ENCODE peak calls at places on chromosome X, in five cellular contexts. F is cardiac fibroblast, L is breast epithelium, Z is fibroblast of mammary gland, U is mucosa of descending colon. K is an unnamed sample.
A peak's percentile ranks its signal among the peaks of the same experiment; 100 is the strongest.

GRCh38 chrX:115330498-115331138 is 41.1 kb downstream of the LUZP4 start:
- DNase-seq in Z (peak; percentile 76), U (no peak), F (peak; percentile 74), L (no peak), K (peak; percentile 79)

GRCh38 chrX:153870791-153871360 is 15.1 kb downstream of the L1CAM start:
- DNase-seq in Z (no peak), U (no peak), F (no peak), L (no peak), K (no peak)

GRCh38 chrX:11899091-11899490 is 141.1 kb downstream of the MSL3 start:
- DNase-seq in Z (peak; percentile 53), U (no peak), F (peak; percentile 83), L (no peak), K (peak; percentile 72)

GRCh38 chrX:152313529-152314302 is 137.4 kb downstream of the GABRA3 start:
- DNase-seq in Z (no peak), L (no peak), U (no peak), F (no peak), K (no peak)

GRCh38 chrX:68045008-68045577 is 388.2 kb downstream of the OPHN1 start:
- DNase-seq in Z (no peak), L (no peak), F (no peak), U (no peak), K (no peak)

GRCh38 chrX:118528089-118528753 is 32.6 kb downstream of the DOCK11 start:
- DNase-seq in U (peak; percentile 53), F (no peak), Z (no peak), L (no peak), K (no peak)

GRCh38 chrX:110311437-110312230 is 6.3 kb downstream of the AMMECR1 start:
- DNase-seq in U (no peak), Z (peak; percentile 9), L (no peak), F (no peak), K (no peak)

GRCh38 chrX:122441451-122441850 is 742.6 kb upstream of the GRIA3 start:
- DNase-seq in U (no peak), F (no peak), Z (no peak), L (no peak), K (no peak)

GRCh38 chrX:129553619-129554288 is 13.7 kb downstream of the OCRL start:
- DNase-seq in Z (no peak), F (no peak), L (no peak), U (no peak), K (no peak)

GRCh38 chrX:40098264-40099045 is 697 bp upstream of the BCOR start:
- DNase-seq in Z (no peak), F (peak; percentile 51), U (peak; percentile 76), L (no peak), K (no peak)

GRCh38 chrX:52923781-52924241 is 26.7 kb downstream of the FAM156B start:
- DNase-seq in L (no peak), Z (peak; percentile 59), F (peak; percentile 69), U (peak; percentile 39), K (peak; percentile 56)

GRCh38 chrX:54885740-54886139 is 34.9 kb upstream of the TRO start:
- DNase-seq in U (no peak), F (no peak), Z (no peak), L (no peak), K (no peak)

GRCh38 chrX:132489256-132490085 is 633 bp upstream of the MBNL3 start:
- DNase-seq in Z (peak; percentile 17), F (peak; percentile 46), L (peak; percentile 56), U (peak; percentile 89), K (peak; percentile 46)

GRCh38 chrX:94065091-94065490 is 391.1 kb downstream of the FAM133A start:
- DNase-seq in U (no peak), L (no peak), Z (no peak), F (no peak), K (no peak)

GRCh38 chrX:288561-288991 is 7.4 kb downstream of the PLCXD1 start:
- DNase-seq in F (no peak), Z (no peak), L (peak; percentile 43), U (peak; percentile 43), K (no peak)

GRCh38 chrX:40104649-40105015 is 6.9 kb upstream of the BCOR start:
- DNase-seq in L (no peak), F (peak; percentile 80), U (peak; percentile 83), Z (peak; percentile 64), K (peak; percentile 77)

GRCh38 chrX:124346064-124346876 is at the start of gene SH2D1A:
- DNase-seq in L (no peak), F (no peak), U (no peak), Z (no peak), K (no peak)

GRCh38 chrX:145729635-145730034 is 88.0 kb upstream of the SLITRK2 start:
- DNase-seq in Z (peak; percentile 72), U (no peak), F (peak; percentile 36), L (no peak), K (no peak)

GRCh38 chrX:20742106-20742505 is 475.4 kb upstream of the RPS6KA3 start:
- DNase-seq in F (no peak), L (no peak), Z (peak; percentile 62), U (no peak), K (peak; percentile 4)

GRCh38 chrX:118347131-118347530 is 1.2 kb downstream of the WDR44 start:
- DNase-seq in Z (peak; percentile 68), F (peak; percentile 67), U (no peak), L (no peak), K (peak; percentile 59)

GRCh38 chrX:95903490-95903889 is 781.2 kb upstream of the DIAPH2 start:
- DNase-seq in U (no peak), Z (no peak), L (no peak), F (peak; percentile 12), K (peak; percentile 13)

GRCh38 chrX:153875391-153876111 is 10.4 kb downstream of the L1CAM start:
- DNase-seq in L (peak; percentile 56), F (peak; percentile 26), U (no peak), Z (peak; percentile 3), K (peak; percentile 23)

GRCh38 chrX:39619182-39620009 is 478.4 kb downstream of the BCOR start:
- DNase-seq in F (peak; percentile 3), Z (no peak), U (no peak), L (no peak), K (peak; percentile 29)

GRCh38 chrX:40166582-40166981 is 68.8 kb upstream of the BCOR start:
- DNase-seq in F (peak; percentile 73), Z (peak; percentile 79), L (no peak), U (no peak), K (no peak)

GRCh38 chrX:145953628-145954027 is 136.0 kb downstream of the SLITRK2 start:
- DNase-seq in U (no peak), F (no peak), L (no peak), Z (no peak), K (no peak)

GRCh38 chrX:153708415-153708814 is 15.8 kb downstream of the BCAP31 start:
- DNase-seq in L (no peak), Z (peak; percentile 84), U (peak; percentile 81), F (peak; percentile 87), K (peak; percentile 78)

GRCh38 chrX:11724122-11725017 is 33.7 kb upstream of the MSL3 start:
- DNase-seq in F (peak; percentile 54), U (no peak), Z (peak; percentile 57), L (no peak), K (peak; percentile 58)

GRCh38 chrX:2137882-2138281 is 362.9 kb downstream of the DHRSX start:
- DNase-seq in U (no peak), L (no peak), Z (no peak), F (no peak), K (no peak)

GRCh38 chrX:150548684-150549083 is 19.7 kb upstream of the MTM1 start:
- DNase-seq in F (peak; percentile 52), L (no peak), Z (peak; percentile 52), U (no peak), K (peak; percentile 8)

GRCh38 chrX:141220342-141221008 is 21.8 kb downstream of the SPANXC start:
- DNase-seq in Z (peak; percentile 71), F (peak; percentile 75), U (no peak), L (no peak), K (peak; percentile 61)

GRCh38 chrX:56978172-56978571 is 17.2 kb downstream of the SPIN3 start:
- DNase-seq in F (peak; percentile 60), L (no peak), U (no peak), Z (peak; percentile 57), K (peak; percentile 59)

GRCh38 chrX:130196453-130196852 is 24.7 kb downstream of the RAB33A start:
- DNase-seq in U (no peak), F (no peak), L (no peak), Z (no peak), K (no peak)

GRCh38 chrX:140299411-140299810 is 205.5 kb downstream of the SOX3 start:
- DNase-seq in F (no peak), L (no peak), Z (no peak), U (no peak), K (no peak)

GRCh38 chrX:147069926-147070325 is 255.4 kb upstream of the CXorf51A start:
- DNase-seq in L (no peak), Z (peak; percentile 0), F (peak; percentile 36), U (no peak), K (peak; percentile 0)

GRCh38 chrX:135625995-135626394 is 87.4 kb upstream of the CT45A1 start:
- DNase-seq in F (peak; percentile 5), U (no peak), Z (peak; percentile 9), L (no peak), K (peak; percentile 1)

GRCh38 chrX:15882704-15883539 is 28.3 kb upstream of the AP1S2 start:
- DNase-seq in Z (peak; percentile 63), L (no peak), F (peak; percentile 63), U (no peak), K (peak; percentile 36)

GRCh38 chrX:23334871-23335599 is 386 bp downstream of the PTCHD1 start:
- DNase-seq in Z (no peak), L (no peak), F (no peak), U (no peak), K (no peak)
- H3K4me3 ChIP-seq in Z (no peak overlapping the region), L (peak overlapping the region; percentile 67), F (no peak overlapping the region), U (no peak overlapping the region), K (no peak overlapping the region)

GRCh38 chrX:70437921-70438665 is 6.5 kb upstream of the DLG3 start:
- DNase-seq in U (no peak), Z (no peak), L (no peak), F (peak; percentile 57), K (peak; percentile 15)

GRCh38 chrX:70434914-70435586 is 9.6 kb upstream of the DLG3 start:
- DNase-seq in Z (peak; percentile 18), U (no peak), F (peak; percentile 55), L (no peak), K (peak; percentile 26)

GRCh38 chrX:70434352-70434866 is 10.2 kb upstream of the DLG3 start:
- DNase-seq in U (peak; percentile 92), L (peak; percentile 81), F (peak; percentile 76), Z (peak; percentile 69), K (peak; percentile 73)

GRCh38 chrX:70437011-70437410 is 7.6 kb upstream of the DLG3 start:
- DNase-seq in F (peak; percentile 60), L (no peak), U (no peak), Z (peak; percentile 24), K (peak; percentile 49)

GRCh38 chrX:70436380-70436779 is 8.3 kb upstream of the DLG3 start:
- DNase-seq in Z (peak; percentile 8), L (no peak), F (peak; percentile 24), U (no peak), K (no peak)
- TF ChIP-seq CTCF in Z (peak; percentile 1), L (no peak), F (peak; percentile 13), U (no peak), K (no peak)

GRCh38 chrX:100674705-100675104 is 30.7 kb downstream of the SRPX2 start:
- DNase-seq in F (no peak), U (no peak), L (no peak), Z (no peak), K (no peak)
- H3K4me3 ChIP-seq in F (no peak overlapping the region), U (no peak overlapping the region), L (no peak overlapping the region), Z (no peak overlapping the region), K (no peak overlapping the region)

GRCh38 chrX:114162068-114162735 is 421.7 kb upstream of the HTR2C start:
- DNase-seq in F (no peak), L (no peak), U (peak; percentile 30), Z (no peak), K (no peak)
- TF ChIP-seq CTCF in F (no peak), L (no peak), U (no peak), Z (no peak), K (peak; percentile 1)